ENCODE peak calls at places on chromosomes 11 and 22, in four cellular contexts. Q is T-helper 1 cell; A is NAMALWA; Z is stimulated activated CD4-positive, alpha-beta T cell treated with anti-CD3 and anti-CD28 coated beads, Interleukin-4, amount 100 ng/mL, for 48 hours. U is an unnamed sample.

GRCh38 chr22:49948116-49948515 is 12.5 kb upstream of the PIM3 start:
- DNase-seq in Q (no peak), A (no peak), Z (no peak), U (no peak)

GRCh38 chr11:58999291-58999680 is 60.0 kb downstream of the GLYATL1 start:
- DNase-seq in A (no peak), Z (no peak), Q (no peak), U (no peak)

GRCh38 chr11:3231851-3232744 is at the start of gene MRGPRE:
- DNase-seq in Z (no peak), Q (no peak), A (no peak), U (no peak)

GRCh38 chr11:9316334-9316733 is 1.9 kb upstream of the TMEM41B start:
- DNase-seq in Q (no peak), A (no peak), Z (no peak), U (no peak)

GRCh38 chr22:30396871-30397655 is at the start of gene SEC14L2:
- DNase-seq in A (no peak), Z (peak), Q (peak), U (no peak)

GRCh38 chr22:42080287-42080686 is 787 bp downstream of the SMDT1 start:
- DNase-seq in Z (no peak), A (no peak), Q (no peak), U (no peak)

GRCh38 chr22:29144786-29145160 is 60.9 kb upstream of the EMID1 start:
- DNase-seq in A (no peak), Q (no peak), Z (no peak), U (no peak)

GRCh38 chr11:124801014-124801413 is 808 bp upstream of the MSANTD2 start:
- DNase-seq in Q (no peak), Z (no peak), A (no peak), U (no peak)

GRCh38 chr22:45880091-45880651 is 96.8 kb downstream of the WNT7B start:
- DNase-seq in A (no peak), Q (no peak), Z (no peak), U (no peak)

GRCh38 chr11:1933416-1934325 is 13.5 kb upstream of the MRPL23 start:
- DNase-seq in Z (no peak), Q (no peak), A (no peak), U (no peak)

GRCh38 chr11:77559686-77560425 is 29.9 kb upstream of the AQP11 start:
- DNase-seq in Z (no peak), Q (no peak), A (no peak), U (peak)

GRCh38 chr11:73350908-73351636 is 25.1 kb upstream of the RELT start:
- DNase-seq in Z (peak), Q (peak), A (peak), U (peak)

GRCh38 chr11:93717501-93717900 is 23.8 kb downstream of the TAF1D start:
- DNase-seq in A (no peak), Q (no peak), Z (no peak), U (no peak)

GRCh38 chr22:42758929-42759629 is 38.4 kb upstream of the A4GALT start:
- DNase-seq in Q (no peak), A (no peak), Z (no peak), U (peak)

GRCh38 chr11:1138053-1138452 is 19.7 kb upstream of the MUC5AC start:
- DNase-seq in Q (no peak), A (no peak), Z (no peak), U (no peak)

GRCh38 chr11:10329356-10329755 is 24.5 kb downstream of the ADM start:
- DNase-seq in Z (no peak), Q (no peak), A (no peak), U (no peak)

GRCh38 chr11:131064373-131064991 is 148.2 kb upstream of the SNX19 start:
- DNase-seq in A (peak), Q (no peak), Z (peak), U (peak)

GRCh38 chr11:19597876-19598275 is 114.8 kb upstream of the NAV2 start:
- DNase-seq in A (no peak), Z (no peak), Q (no peak), U (no peak)

GRCh38 chr22:44988671-44989070 is 21.1 kb downstream of the PHF21B start:
- DNase-seq in Z (no peak), Q (no peak), A (no peak), U (no peak)

GRCh38 chr11:46382644-46383403 is 1.4 kb downstream of the MDK start:
- DNase-seq in Z (no peak), A (no peak), Q (no peak), U (no peak)

GRCh38 chr22:33427461-33427860 is 369.3 kb upstream of the SYN3 start:
- DNase-seq in A (no peak), Q (no peak), Z (no peak), U (no peak)

GRCh38 chr11:114070464-114071139 is 11.1 kb downstream of the ZBTB16 start:
- DNase-seq in Z (no peak), A (no peak), Q (no peak), U (no peak)

GRCh38 chr11:128421577-128421976 is 165.8 kb downstream of the ETS1 start:
- DNase-seq in Q (no peak), Z (no peak), A (no peak), U (no peak)

GRCh38 chr22:17920992-17921650 is 103.2 kb downstream of the MICAL3 start:
- DNase-seq in Q (no peak), Z (no peak), A (no peak), U (no peak)

GRCh38 chr11:48036466-48036865 is 56.1 kb downstream of the PTPRJ start:
- DNase-seq in Z (no peak), A (no peak), Q (no peak), U (no peak)

GRCh38 chr22:17213976-17214375 is 5.3 kb downstream of the ADA2 start:
- DNase-seq in Q (peak), Z (peak), A (peak), U (no peak)

GRCh38 chr11:35165416-35166368 is 26.7 kb downstream of the CD44 start:
- DNase-seq in Z (peak), Q (peak), A (no peak), U (no peak)

GRCh38 chr11:105181521-105181920 is 42.0 kb upstream of the CARD18 start:
- DNase-seq in Q (no peak), A (no peak), Z (no peak), U (peak)

GRCh38 chr11:43358308-43358669 is 431 bp upstream of the TTC17 start:
- DNase-seq in A (no peak), Q (no peak), Z (no peak), U (no peak)

GRCh38 chr22:24054356-24054755 is 43.3 kb downstream of the CABIN1 start:
- DNase-seq in Z (no peak), A (no peak), Q (no peak), U (no peak)

GRCh38 chr22:49657275-49657973 is 170.2 kb downstream of the BRD1 start:
- DNase-seq in Q (peak), Z (peak), A (peak), U (no peak)

GRCh38 chr22:39317084-39317755 is 2.2 kb downstream of the RPL3 start:
- DNase-seq in Q (no peak), Z (no peak), A (peak), U (no peak)

GRCh38 chr22:35458547-35459422 is 58.8 kb downstream of the MCM5 start:
- DNase-seq in Q (no peak), Z (no peak), A (no peak), U (no peak)

GRCh38 chr11:17382046-17382728 is 6.3 kb downstream of the KCNJ11 start:
- DNase-seq in A (no peak), Q (no peak), Z (no peak), U (no peak)

GRCh38 chr11:67389477-67389876 is 2.3 kb upstream of the RAD9A start:
- DNase-seq in Z (no peak), Q (peak), A (peak), U (no peak)

GRCh38 chr11:102368472-102368871 is 21.5 kb downstream of the BIRC2 start:
- DNase-seq in Z (no peak), Q (no peak), A (no peak), U (no peak)

GRCh38 chr11:73340164-73340563 is 32.1 kb downstream of the ARHGEF17 start:
- DNase-seq in A (no peak), Q (no peak), Z (no peak), U (no peak)

GRCh38 chr11:126654886-126655806 is 299.7 kb downstream of the ST3GAL4 start:
- DNase-seq in A (no peak), Q (no peak), Z (no peak), U (no peak)

GRCh38 chr11:57321388-57321995 is 3.3 kb downstream of the TNKS1BP1 start:
- DNase-seq in A (no peak), Z (no peak), Q (no peak), U (no peak)